ENCODE peak calls at places on chromosomes 13 and 19, in eight cellular contexts. Z is upper lobe of right lung, R is esophagus squamous epithelium, S is psoas muscle, J is heart right ventricle, F is ovary, C is lower leg skin, N is AG10803. P is an unnamed sample.

GRCh38 chr19:30692517-30692870 is 320.3 kb downstream of the ZNF536 start:
- DNase-seq in Z (no peak), R (no peak), S (no peak), J (no peak), F (no peak), C (peak), N (peak), P (no peak)

GRCh38 chr13:77345150-77345780 is 18.4 kb upstream of the MYCBP2 start:
- DNase-seq in Z (no peak), R (no peak), S (no peak), J (no peak), F (no peak), C (no peak), N (no peak), P (no peak)

GRCh38 chr19:57212109-57212508 is 18.7 kb upstream of the AURKC start:
- DNase-seq in Z (no peak), R (no peak), S (no peak), J (no peak), F (no peak), C (no peak), N (peak), P (peak)

GRCh38 chr19:1568320-1569019 is at the start of gene MEX3D:
- DNase-seq in Z (peak), R (no peak), S (peak), J (peak), F (peak), C (peak), N (peak), P (peak)

GRCh38 chr19:17488593-17489391 is 18.5 kb downstream of the SLC27A1 start:
- DNase-seq in Z (peak), R (no peak), S (peak), J (peak), F (peak), C (peak), N (no peak), P (peak)

GRCh38 chr19:31264379-31264778 is 84.9 kb downstream of the TSHZ3 start:
- DNase-seq in Z (no peak), R (no peak), S (no peak), J (no peak), F (no peak), C (peak), N (no peak), P (no peak)

GRCh38 chr19:50759886-50760285 is 10.4 kb upstream of the GPR32 start:
- DNase-seq in Z (no peak), R (no peak), S (no peak), J (no peak), F (no peak), C (no peak), N (peak), P (no peak)

GRCh38 chr13:112153846-112154245 is 86.9 kb downstream of the SOX1 start:
- DNase-seq in Z (peak), R (no peak), S (no peak), J (no peak), F (no peak), C (peak), N (no peak), P (no peak)

GRCh38 chr19:55486971-55487883 is 1.0 kb upstream of the SSC5D start:
- DNase-seq in Z (no peak), R (no peak), S (peak), J (peak), F (peak), C (no peak), N (peak), P (peak)

GRCh38 chr13:47038196-47038595 is 141.3 kb upstream of the HTR2A start:
- DNase-seq in Z (no peak), R (no peak), S (no peak), J (no peak), F (no peak), C (no peak), N (no peak), P (no peak)

GRCh38 chr19:29873801-29874575 is 62.2 kb downstream of the CCNE1 start:
- DNase-seq in Z (no peak), R (no peak), S (no peak), J (no peak), F (no peak), C (no peak), N (no peak), P (no peak)

GRCh38 chr13:87058786-87059329 is 612.3 kb upstream of the SLITRK5 start:
- DNase-seq in Z (no peak), R (no peak), S (no peak), J (no peak), F (no peak), C (no peak), N (no peak), P (no peak)

GRCh38 chr19:46633130-46633529 is 2.9 kb downstream of the GNG8 start:
- DNase-seq in Z (no peak), R (no peak), S (no peak), J (no peak), F (no peak), C (no peak), N (no peak), P (no peak)

GRCh38 chr19:7995756-7996155 is 9.7 kb downstream of the ELAVL1 start:
- DNase-seq in Z (no peak), R (no peak), S (no peak), J (no peak), F (no peak), C (no peak), N (no peak), P (no peak)

GRCh38 chr13:64510698-64511097 is 2719.4 kb downstream of the PCDH9 start:
- DNase-seq in Z (no peak), R (no peak), S (no peak), J (no peak), F (no peak), C (no peak), N (no peak), P (no peak)

GRCh38 chr13:28755546-28755870 is 36.7 kb upstream of the SLC46A3 start:
- DNase-seq in Z (no peak), R (no peak), S (no peak), J (no peak), F (no peak), C (no peak), N (no peak), P (no peak)

GRCh38 chr13:28754698-28755545 is 36.2 kb upstream of the SLC46A3 start:
- DNase-seq in Z (no peak), R (no peak), S (no peak), J (peak), F (no peak), C (no peak), N (peak), P (no peak)

GRCh38 chr13:28753946-28754345 is 35.2 kb upstream of the SLC46A3 start:
- DNase-seq in Z (no peak), R (no peak), S (no peak), J (no peak), F (no peak), C (no peak), N (no peak), P (no peak)

GRCh38 chr13:28751210-28751935 is 32.6 kb upstream of the SLC46A3 start:
- DNase-seq in Z (no peak), R (no peak), S (no peak), J (no peak), F (no peak), C (no peak), N (peak), P (no peak)

GRCh38 chr13:28753208-28753892 is 34.6 kb upstream of the SLC46A3 start:
- DNase-seq in Z (peak), R (no peak), S (no peak), J (peak), F (no peak), C (no peak), N (peak), P (peak)
- TF ChIP-seq CTCF in Z (peak), R (no peak), S (no peak), J (no peak), F (no peak), C (no peak), N (peak), P (peak)

DNA sequence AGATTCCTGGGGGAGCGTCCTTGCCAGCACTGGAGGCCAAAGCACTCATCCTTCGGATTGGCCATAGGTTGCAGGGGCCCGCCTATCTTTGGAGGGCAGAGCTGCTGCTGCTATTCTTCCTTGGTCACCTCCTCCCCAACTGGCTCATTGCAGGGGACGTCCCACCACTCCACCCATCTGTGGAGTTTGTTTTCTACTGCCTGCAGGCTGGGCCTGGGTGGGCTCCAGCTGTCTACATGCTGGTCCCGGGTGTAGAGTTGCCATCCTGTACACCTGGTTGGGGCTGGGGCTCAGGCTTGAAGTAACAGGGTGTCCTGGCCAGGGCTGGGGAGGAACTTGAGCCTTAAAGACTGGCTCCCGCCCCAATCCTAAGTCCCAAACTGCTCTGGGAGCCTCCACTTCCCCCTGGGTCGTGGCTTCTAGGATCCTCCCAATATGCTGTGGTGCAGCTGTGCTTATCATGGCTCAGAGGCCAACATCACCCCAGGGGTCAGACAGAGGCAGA is 2.1 kb downstream of the RNF225 start:
- DNase-seq in Z (no peak), R (no peak), S (no peak), J (no peak), F (no peak), C (no peak), N (no peak), P (no peak)
- H3K4me3 ChIP-seq in Z (no peak), R (peak), S (no peak), J (no peak), F (no peak), C (no peak), N (no peak), P (no peak)

DNA sequence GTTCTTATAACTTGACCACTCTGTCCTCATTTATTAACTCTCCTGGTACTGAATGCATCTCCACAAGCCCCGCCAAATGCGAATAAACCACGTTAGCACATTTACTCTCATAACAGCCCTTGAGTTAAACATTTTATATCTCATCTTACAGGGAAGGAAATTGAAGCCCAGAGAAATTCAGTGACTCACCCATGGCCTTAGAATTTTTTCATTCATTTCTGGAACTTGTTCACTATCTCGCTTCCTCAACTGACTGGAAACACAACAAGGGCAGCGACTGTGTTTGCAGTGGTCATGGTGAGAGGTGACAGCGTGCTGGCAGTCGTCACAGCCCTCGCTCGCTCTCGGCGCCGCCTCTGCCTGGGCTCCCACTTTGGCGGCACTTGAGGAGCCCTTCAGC is 39.5 kb downstream of the SERP2 start:
- DNase-seq in Z (no peak), R (no peak), S (no peak), J (no peak), F (no peak), C (no peak), N (no peak), P (no peak)
- TF ChIP-seq CTCF in Z (no peak), R (no peak), S (no peak), J (no peak), F (no peak), C (no peak), N (no peak), P (no peak)

DNA sequence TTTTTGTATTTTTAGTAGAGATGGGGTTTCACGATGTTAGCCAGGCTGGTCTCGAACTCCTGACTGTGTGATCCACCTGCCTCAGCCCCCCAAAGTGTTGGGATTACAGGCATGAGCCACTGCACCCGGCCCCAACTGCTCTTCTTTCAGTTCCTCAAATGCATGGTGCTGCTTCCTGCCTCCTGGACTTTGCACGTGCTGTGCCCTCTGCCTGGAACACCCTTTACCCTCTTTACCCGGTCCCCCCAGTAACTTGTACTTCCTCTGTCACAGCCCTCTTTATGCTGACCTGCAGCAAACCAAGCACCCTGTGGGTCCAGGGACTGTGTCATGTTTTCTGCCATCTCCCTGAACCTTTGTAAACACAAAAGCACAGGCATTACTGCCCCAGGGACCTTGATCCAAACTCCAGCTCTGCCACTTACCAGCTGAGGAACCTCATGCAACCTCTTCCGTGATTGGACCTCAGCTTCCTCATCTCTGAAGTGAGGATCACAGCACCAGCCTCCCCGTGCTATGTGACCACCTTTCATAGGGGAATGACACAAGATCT is 3.8 kb downstream of the BLVRB start:
- DNase-seq in Z (peak), R (no peak), S (peak), J (no peak), F (no peak), C (no peak), N (no peak), P (no peak)
- H3K4me3 ChIP-seq in Z (no peak), R (no peak), S (no peak), J (no peak), F (no peak), C (no peak), N (no peak), P (no peak)

DNA sequence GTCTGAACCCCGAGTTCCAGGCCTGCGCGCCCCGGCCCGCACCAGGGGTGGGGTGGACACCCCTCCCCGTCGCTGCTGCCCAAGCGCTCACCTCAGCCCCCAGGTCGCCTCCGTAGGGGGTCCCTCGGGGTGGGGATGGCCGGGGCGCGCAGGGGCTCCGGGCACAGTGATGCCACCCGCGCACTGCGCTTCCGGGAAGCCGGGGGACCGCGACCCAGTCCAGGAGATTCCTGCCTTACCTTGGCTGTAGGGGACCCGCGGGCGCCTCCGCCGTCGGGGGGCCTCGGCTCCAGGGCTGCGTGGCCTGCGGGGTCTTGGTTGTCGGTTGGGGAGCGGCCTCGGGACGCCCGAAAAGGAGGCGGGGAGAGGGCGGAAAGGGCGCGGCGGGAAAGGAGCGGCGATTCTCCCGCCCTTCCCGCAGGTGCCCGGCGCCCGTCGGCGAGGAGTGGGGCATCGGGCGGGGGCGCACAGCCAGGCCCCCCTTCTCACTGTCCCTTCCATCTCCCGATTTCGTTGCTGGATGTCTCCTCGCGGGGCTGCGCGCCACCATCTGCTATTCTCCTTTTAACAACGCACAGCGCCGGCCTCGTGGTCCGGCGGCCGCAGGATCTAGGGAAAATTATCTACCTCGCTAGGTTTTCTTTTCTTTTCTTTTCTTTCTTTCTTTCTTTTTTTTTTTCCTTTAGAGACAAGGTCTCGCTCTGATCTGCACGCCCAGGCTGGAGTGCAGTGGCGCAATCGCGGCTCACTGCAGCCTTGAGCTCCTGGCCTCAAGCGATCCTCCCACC is at the start of gene KEAP1:
- DNase-seq in Z (peak), R (no peak), S (no peak), J (peak), F (peak), C (peak), N (peak), P (peak)
- TF ChIP-seq CTCF in Z (no peak), R (no peak), S (no peak), J (no peak), F (no peak), C (no peak), N (no peak), P (no peak)

GRCh38 chr19:9861503-9861902 is 26.4 kb downstream of the PIN1 start:
- DNase-seq in Z (no peak), R (no peak), S (no peak), J (no peak), F (no peak), C (no peak), N (no peak), P (no peak)

GRCh38 chr19:9862897-9863296 is 27.8 kb downstream of the PIN1 start:
- DNase-seq in Z (no peak), R (no peak), S (no peak), J (no peak), F (no peak), C (no peak), N (no peak), P (no peak)

GRCh38 chr19:9863759-9864158 is 28.6 kb downstream of the PIN1 start:
- DNase-seq in Z (no peak), R (no peak), S (no peak), J (no peak), F (no peak), C (no peak), N (no peak), P (no peak)

GRCh38 chr19:9869008-9869617 is 34.0 kb downstream of the PIN1 start:
- DNase-seq in Z (no peak), R (no peak), S (no peak), J (no peak), F (no peak), C (no peak), N (peak), P (no peak)

DNA sequence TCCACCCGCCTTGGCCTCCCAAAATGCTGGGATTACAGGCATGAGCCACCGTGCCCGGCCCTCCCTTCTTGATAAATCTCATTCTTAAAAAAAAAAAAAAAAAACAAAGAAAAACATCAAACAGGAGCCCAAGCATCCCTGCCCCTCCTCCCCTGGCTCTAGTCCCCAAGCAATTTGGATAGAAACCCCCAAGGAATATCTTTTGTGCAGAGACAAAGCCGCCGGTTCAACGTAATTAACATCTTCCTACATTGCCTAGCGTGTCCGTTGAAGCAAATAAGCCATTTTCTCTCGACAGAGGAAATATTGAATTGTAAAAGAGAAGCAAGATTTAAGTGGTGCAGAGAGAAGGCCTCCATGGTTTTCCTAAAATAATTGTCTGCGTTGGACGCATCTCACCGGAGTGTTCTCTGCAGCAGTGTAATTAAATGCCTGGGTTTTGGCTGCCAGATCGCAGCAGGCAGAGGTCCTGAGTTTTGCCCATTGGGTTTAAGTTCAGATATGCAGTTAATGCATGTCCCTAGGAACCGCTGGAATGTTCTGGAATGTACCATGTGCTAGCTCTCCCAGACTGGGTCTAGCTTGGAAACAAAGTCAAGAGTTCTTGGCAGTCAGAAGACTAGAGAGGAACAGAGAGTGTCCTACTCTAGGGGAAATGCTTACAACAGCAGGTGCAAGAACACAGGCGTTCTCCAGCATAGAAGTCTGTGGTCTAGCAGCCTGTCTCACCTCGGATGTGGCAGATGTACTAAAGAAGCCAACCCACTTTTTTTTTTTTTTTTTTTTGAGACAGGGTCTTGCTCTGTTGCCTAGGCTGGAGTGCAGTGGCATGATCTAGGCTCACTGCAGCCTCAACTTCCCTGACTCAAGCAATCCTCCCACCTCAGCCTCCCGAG is 30.9 kb downstream of the PIN1 start:
- DNase-seq in Z (no peak), R (no peak), S (no peak), J (no peak), F (no peak), C (no peak), N (no peak), P (no peak)
- H3K4me3 ChIP-seq in Z (no peak), R (no peak), S (no peak), J (no peak), F (no peak), C (no peak), N (no peak), P (no peak)

DNA sequence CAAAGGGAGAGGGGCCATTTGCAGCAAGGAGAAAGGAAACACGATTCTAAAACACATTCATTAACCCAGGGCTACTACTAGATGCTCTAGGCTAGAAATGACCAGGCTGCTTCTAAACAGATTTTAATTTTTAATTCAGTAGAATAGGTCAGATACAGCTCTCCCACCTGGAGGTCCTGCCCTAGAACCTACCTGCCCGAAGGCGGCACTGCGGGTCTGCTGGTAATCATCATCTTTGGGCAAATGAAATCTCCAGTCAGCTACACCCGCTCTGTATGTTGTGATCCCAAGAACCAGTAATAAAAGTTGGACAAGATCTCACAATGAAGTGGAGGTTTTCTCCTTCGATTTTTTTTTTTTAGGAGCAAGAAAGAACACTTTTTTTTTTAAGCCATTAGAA is 345.3 kb downstream of the ENOX1 start:
- DNase-seq in Z (no peak), R (no peak), S (no peak), J (no peak), F (no peak), C (no peak), N (no peak), P (no peak)
- TF ChIP-seq CTCF in Z (no peak), R (no peak), S (no peak), J (no peak), F (no peak), C (no peak), N (no peak), P (no peak)

DNA sequence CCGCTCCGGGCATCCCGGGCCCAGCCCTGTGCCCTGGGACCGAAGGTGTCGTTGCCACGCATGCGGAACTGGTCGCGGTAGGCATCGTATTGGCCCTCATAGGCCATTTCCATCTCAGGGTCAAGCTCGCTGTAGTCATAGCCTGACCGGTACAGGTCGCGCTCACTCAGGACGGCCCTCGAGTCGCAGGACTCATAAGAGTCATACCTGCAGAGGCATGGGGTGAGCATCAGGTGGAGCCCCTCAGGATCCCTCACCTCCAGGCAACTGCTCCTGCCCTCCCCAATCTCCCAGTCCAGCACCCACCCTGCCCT is 17.4 kb downstream of the AKAP8L start:
- DNase-seq in Z (no peak), R (no peak), S (no peak), J (no peak), F (no peak), C (no peak), N (no peak), P (no peak)
- H3K4me3 ChIP-seq in Z (no peak), R (no peak), S (no peak), J (no peak), F (no peak), C (no peak), N (no peak), P (no peak)

GRCh38 chr13:75357576-75358295 is 124.2 kb downstream of the TBC1D4 start:
- DNase-seq in Z (peak), R (no peak), S (no peak), J (no peak), F (no peak), C (no peak), N (peak), P (peak)
- TF ChIP-seq CTCF in Z (peak), R (peak), S (peak), J (peak), F (no peak), C (no peak), N (peak), P (peak)

P was measured in epithelial cell of esophagus.